ENCODE peak calls at places on chromosome X, in four cellular contexts. C is erythroblast; Y is activated CD8-positive, alpha-beta memory T cell treated with anti-CD3 and anti-CD28 coated beads for 1 hour; B is nucleus accumbens. X is an unnamed sample.

GRCh38 chrX:40097492-40098263 is at the start of gene BCOR:
- DNase-seq in C (peak), Y (peak), B (peak), X (no peak)

GRCh38 chrX:137194164-137194563 is 160.4 kb upstream of the GPR101 start:
- DNase-seq in C (peak), Y (no peak), B (peak), X (no peak)

GRCh38 chrX:115679460-115679859 is 118.5 kb downstream of the PLS3 start:
- DNase-seq in C (no peak), Y (no peak), B (no peak), X (no peak)

GRCh38 chrX:111896148-111896547 is 20.2 kb downstream of the TRPC5OS start:
- DNase-seq in C (no peak), Y (no peak), B (no peak), X (no peak)

GRCh38 chrX:150899191-150899757 is 806 bp upstream of the CD99L2 start:
- DNase-seq in C (peak), Y (peak), B (peak), X (no peak)

GRCh38 chrX:71098302-71098701 is 2.7 kb downstream of the FOXO4 start:
- DNase-seq in C (peak), Y (peak), B (peak), X (peak)

GRCh38 chrX:48508400-48509244 is at the start of gene PORCN:
- DNase-seq in C (peak), Y (peak), B (peak), X (peak)

GRCh38 chrX:22922961-22923360 is 76.8 kb upstream of the DDX53 start:
- DNase-seq in C (no peak), Y (no peak), B (no peak), X (no peak)

GRCh38 chrX:142994988-142995387 is 30.7 kb upstream of the SPANXN4 start:
- DNase-seq in C (no peak), Y (no peak), B (no peak), X (no peak)

GRCh38 chrX:77962068-77962902 is 7.2 kb downstream of the PGAM4 start:
- DNase-seq in C (peak), Y (no peak), B (no peak), X (no peak)

GRCh38 chrX:136528645-136529315 is 3.2 kb upstream of the VGLL1 start:
- DNase-seq in C (peak), Y (no peak), B (no peak), X (no peak)

GRCh38 chrX:63581390-63581789 is 203.6 kb downstream of the ARHGEF9 start:
- DNase-seq in C (no peak), Y (no peak), B (no peak), X (no peak)

GRCh38 chrX:154595559-154595958 is 10.6 kb downstream of the CTAG1A start:
- DNase-seq in C (no peak), Y (no peak), B (no peak), X (no peak)

X was measured in central memory CD8-positive, alpha-beta T cell.